ENCODE peak calls at places on chromosome 10, in nine cellular contexts. One of them, this sample, is unnamed.

GRCh38 chr10:79386637-79387465 is 39.6 kb downstream of the PPIF start:
- DNase-seq in cardiac muscle cell: no peak
- DNase-seq in HFF-Myc: no peak
- DNase-seq in GM23338: no peak
- DNase-seq in GM12865: no peak
- DNase-seq in fibroblast of pulmonary artery: no peak
- DNase-seq in WTC11: peak; percentile 11
- DNase-seq in RWPE1: no peak
- DNase-seq in GM20000: no peak
- DNase-seq in this sample: no peak

GRCh38 chr10:70034252-70034651 is 18.4 kb upstream of the MACROH2A2 start:
- DNase-seq in RWPE1: no peak
- DNase-seq in GM12865: no peak
- DNase-seq in cardiac muscle cell: peak; percentile 17
- DNase-seq in HFF-Myc: no peak
- DNase-seq in fibroblast of pulmonary artery: no peak
- DNase-seq in WTC11: no peak
- DNase-seq in GM23338: no peak
- DNase-seq in GM20000: no peak
- DNase-seq in this sample: no peak

GRCh38 chr10:93579089-93579488 is 12.6 kb downstream of the FFAR4 start:
- DNase-seq in cardiac muscle cell: no peak
- DNase-seq in WTC11: no peak
- DNase-seq in GM12865: no peak
- DNase-seq in fibroblast of pulmonary artery: no peak
- DNase-seq in GM23338: no peak
- DNase-seq in RWPE1: peak; percentile 90
- DNase-seq in GM20000: no peak
- DNase-seq in HFF-Myc: no peak
- DNase-seq in this sample: peak; percentile 61

GRCh38 chr10:72564596-72564995 is 61.3 kb downstream of the MICU1 start:
- DNase-seq in cardiac muscle cell: no peak
- DNase-seq in GM23338: no peak
- DNase-seq in WTC11: no peak
- DNase-seq in GM12865: peak; percentile 44
- DNase-seq in fibroblast of pulmonary artery: peak; percentile 56
- DNase-seq in RWPE1: no peak
- DNase-seq in GM20000: no peak
- DNase-seq in HFF-Myc: no peak
- DNase-seq in this sample: no peak

GRCh38 chr10:29229258-29229705 is 59.6 kb upstream of the LYZL1 start:
- DNase-seq in RWPE1: no peak
- DNase-seq in GM23338: no peak
- DNase-seq in cardiac muscle cell: no peak
- DNase-seq in WTC11: no peak
- DNase-seq in GM20000: no peak
- DNase-seq in HFF-Myc: no peak
- DNase-seq in fibroblast of pulmonary artery: no peak
- DNase-seq in GM12865: no peak
- DNase-seq in this sample: no peak

GRCh38 chr10:95651346-95652115 is 5.0 kb downstream of the ALDH18A1 start:
- DNase-seq in fibroblast of pulmonary artery: no peak
- DNase-seq in cardiac muscle cell: no peak
- DNase-seq in GM23338: no peak
- DNase-seq in HFF-Myc: no peak
- DNase-seq in RWPE1: no peak
- DNase-seq in GM12865: no peak
- DNase-seq in WTC11: no peak
- DNase-seq in GM20000: no peak
- DNase-seq in this sample: no peak

GRCh38 chr10:74292871-74293427 is 141.9 kb downstream of the ADK start:
- DNase-seq in HFF-Myc: no peak
- DNase-seq in cardiac muscle cell: peak; percentile 11
- DNase-seq in GM12865: no peak
- DNase-seq in RWPE1: no peak
- DNase-seq in fibroblast of pulmonary artery: peak; percentile 55
- DNase-seq in GM20000: no peak
- DNase-seq in WTC11: no peak
- DNase-seq in GM23338: no peak
- DNase-seq in this sample: peak; percentile 34

GRCh38 chr10:84179059-84179710 is 5.6 kb downstream of the GPR15LG start:
- DNase-seq in WTC11: no peak
- DNase-seq in RWPE1: peak; percentile 98
- DNase-seq in GM12865: peak; percentile 76
- DNase-seq in fibroblast of pulmonary artery: peak; percentile 17
- DNase-seq in HFF-Myc: peak; percentile 12
- DNase-seq in cardiac muscle cell: no peak
- DNase-seq in GM23338: no peak
- DNase-seq in GM20000: peak; percentile 60
- DNase-seq in this sample: no peak

GRCh38 chr10:123150229-123150985 is 2.5 kb downstream of the HMX2 start:
- DNase-seq in GM23338: no peak
- DNase-seq in HFF-Myc: no peak
- DNase-seq in GM20000: peak; percentile 46
- DNase-seq in GM12865: no peak
- DNase-seq in WTC11: no peak
- DNase-seq in fibroblast of pulmonary artery: no peak
- DNase-seq in RWPE1: no peak
- DNase-seq in cardiac muscle cell: no peak
- DNase-seq in this sample: no peak

GRCh38 chr10:35432781-35433338 is 96.6 kb downstream of the CCNY start:
- DNase-seq in GM20000: no peak
- DNase-seq in HFF-Myc: no peak
- DNase-seq in GM23338: no peak
- DNase-seq in fibroblast of pulmonary artery: no peak
- DNase-seq in RWPE1: no peak
- DNase-seq in GM12865: no peak
- DNase-seq in cardiac muscle cell: no peak
- DNase-seq in WTC11: no peak
- DNase-seq in this sample: no peak

GRCh38 chr10:3330687-3331086 is 158.1 kb upstream of the PITRM1 start:
- DNase-seq in RWPE1: peak; percentile 58
- DNase-seq in cardiac muscle cell: no peak
- DNase-seq in GM23338: no peak
- DNase-seq in fibroblast of pulmonary artery: peak; percentile 35
- DNase-seq in WTC11: no peak
- DNase-seq in HFF-Myc: no peak
- DNase-seq in GM12865: peak; percentile 24
- DNase-seq in GM20000: no peak
- DNase-seq in this sample: peak; percentile 9

DNA sequence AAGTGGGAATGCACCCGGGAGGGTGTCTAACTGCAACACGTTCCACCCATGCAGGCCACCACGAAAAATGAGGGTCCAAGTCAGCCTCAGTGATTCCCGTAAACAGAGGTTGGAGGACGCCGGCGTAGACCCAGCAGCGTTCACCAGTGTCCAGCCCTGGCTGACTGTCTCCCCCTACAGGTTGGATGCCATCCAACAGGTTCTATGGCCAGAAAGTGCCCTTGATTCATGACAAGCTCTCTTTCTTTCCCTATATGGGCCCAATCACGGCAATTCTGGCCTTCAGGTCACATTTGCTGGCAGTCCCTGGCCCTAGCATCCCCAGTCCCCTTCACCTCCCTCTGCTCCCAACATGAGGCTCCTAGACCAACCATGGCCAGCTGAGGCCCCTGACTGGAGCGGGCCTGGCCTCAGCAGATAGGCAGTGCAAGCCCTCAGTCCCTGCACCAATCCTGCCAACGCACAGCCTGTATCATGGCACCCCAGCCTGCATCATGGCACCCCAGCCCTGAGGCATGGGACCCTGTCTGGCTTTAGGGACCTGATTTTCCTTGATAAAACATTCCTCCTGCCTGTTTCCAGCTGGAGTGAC is 227.4 kb downstream of the GRID1 start:
- DNase-seq in WTC11: peak; percentile 72
- DNase-seq in cardiac muscle cell: peak; percentile 54
- DNase-seq in RWPE1: peak; percentile 32
- DNase-seq in fibroblast of pulmonary artery: no peak
- DNase-seq in GM20000: peak; percentile 32
- DNase-seq in GM12865: peak; percentile 53
- DNase-seq in GM23338: peak; percentile 64
- DNase-seq in HFF-Myc: no peak
- DNase-seq in this sample: peak; percentile 13
- TF ChIP-seq CTCF in WTC11: peak; percentile 80
- TF ChIP-seq CTCF in cardiac muscle cell: peak; percentile 43
- TF ChIP-seq CTCF in RWPE1: peak; percentile 21
- TF ChIP-seq CTCF in fibroblast of pulmonary artery: no peak
- TF ChIP-seq CTCF in GM20000: peak; percentile 76
- TF ChIP-seq CTCF in GM12865: peak; percentile 89
- TF ChIP-seq CTCF in GM23338: peak; percentile 52
- TF ChIP-seq CTCF in HFF-Myc: no peak
- TF ChIP-seq CTCF in this sample: no peak

DNA sequence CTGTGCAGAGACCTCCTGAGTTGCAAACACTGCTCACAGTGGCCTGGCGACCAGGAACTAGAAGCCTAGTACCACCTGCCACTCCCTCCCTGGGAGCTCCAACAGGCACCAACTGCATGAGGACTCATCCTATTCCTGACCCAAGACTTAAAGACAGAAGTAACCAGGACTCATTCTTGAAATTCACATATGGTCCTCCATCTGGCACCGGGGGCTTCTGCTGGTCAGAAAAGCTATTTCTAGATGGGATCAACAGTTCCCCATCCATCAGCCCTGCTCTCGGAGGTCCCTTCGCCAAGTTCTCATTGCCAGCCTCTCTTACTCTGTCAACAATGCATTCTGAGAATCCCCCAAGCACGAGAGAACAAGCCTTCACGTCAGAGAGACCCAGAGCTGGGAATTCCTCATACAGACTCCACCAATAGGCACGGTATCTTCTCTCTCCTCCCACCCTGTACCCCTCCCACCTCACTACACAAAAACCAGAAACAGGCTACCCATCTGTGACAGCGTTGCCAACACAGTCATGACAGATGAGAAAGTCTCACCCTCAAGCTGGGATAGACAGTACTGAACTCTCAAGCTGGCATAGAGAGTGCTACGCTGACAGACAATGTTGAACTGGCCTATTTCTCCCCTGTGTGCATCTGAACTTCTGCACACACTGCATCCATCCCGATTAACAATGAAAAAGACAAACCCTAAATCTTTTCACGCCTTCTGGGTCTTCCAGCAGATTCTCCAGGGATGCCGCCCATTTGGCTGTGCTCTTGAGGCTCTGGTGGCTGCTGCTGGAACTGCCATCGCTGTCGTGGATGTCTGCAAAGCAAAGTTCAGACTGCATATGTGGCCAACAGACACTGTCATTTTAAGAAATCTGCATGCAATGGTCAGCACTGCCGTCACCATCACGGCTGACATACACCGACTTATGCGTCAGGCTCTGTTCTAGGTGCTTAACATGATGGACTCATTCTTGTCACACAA is 15.6 kb downstream of the RGS10 start:
- DNase-seq in WTC11: no peak
- DNase-seq in GM23338: peak; percentile 53
- DNase-seq in fibroblast of pulmonary artery: no peak
- DNase-seq in RWPE1: no peak
- DNase-seq in GM12865: no peak
- DNase-seq in HFF-Myc: no peak
- DNase-seq in cardiac muscle cell: no peak
- DNase-seq in GM20000: no peak
- DNase-seq in this sample: no peak
- TF ChIP-seq CTCF in WTC11: no peak
- TF ChIP-seq CTCF in GM23338: peak; percentile 19
- TF ChIP-seq CTCF in fibroblast of pulmonary artery: no peak
- TF ChIP-seq CTCF in RWPE1: no peak
- TF ChIP-seq CTCF in GM12865: no peak
- TF ChIP-seq CTCF in HFF-Myc: no peak
- TF ChIP-seq CTCF in cardiac muscle cell: no peak
- TF ChIP-seq CTCF in GM20000: no peak
- TF ChIP-seq CTCF in this sample: no peak

DNA sequence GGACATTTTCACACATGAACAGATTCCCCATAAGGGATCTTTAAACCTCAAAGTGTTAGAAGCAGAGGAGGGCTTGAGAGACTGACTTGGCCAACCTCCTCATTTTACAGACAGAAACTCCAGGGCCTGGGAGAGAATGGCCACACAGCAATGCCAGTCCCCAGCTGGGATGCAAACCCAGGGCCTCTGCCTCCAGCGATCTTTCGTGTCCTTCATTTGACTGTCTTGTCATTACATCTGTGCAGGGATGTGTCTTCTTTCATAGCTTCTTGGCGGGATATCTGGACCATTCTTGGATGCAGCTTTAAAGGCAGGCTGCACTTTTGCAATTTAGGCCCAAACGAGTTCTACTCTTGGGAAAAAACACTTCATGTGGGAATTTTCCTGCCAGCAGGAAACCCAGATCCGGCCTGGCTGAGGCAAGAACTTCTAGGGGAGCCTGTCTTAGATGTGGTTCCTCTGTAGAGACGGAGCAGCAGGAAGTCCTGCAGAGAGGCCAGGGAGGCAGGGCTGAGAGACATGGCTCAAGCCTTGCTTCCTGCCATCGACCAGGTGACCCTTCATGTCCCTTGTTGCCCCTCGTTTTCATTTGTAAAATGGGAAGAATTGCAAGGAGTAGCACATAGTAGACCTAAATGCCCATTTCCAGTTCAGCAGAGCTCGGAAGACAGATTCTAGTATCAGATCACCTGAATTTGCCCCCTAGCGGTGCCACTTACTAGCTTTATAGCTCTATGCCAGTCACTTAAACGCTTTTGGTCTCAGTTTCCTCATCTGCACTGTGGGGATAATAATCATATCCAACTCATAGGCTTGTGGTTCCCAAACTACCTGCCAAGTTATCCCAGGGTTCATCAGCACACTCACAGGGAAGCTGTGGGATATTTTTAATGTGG is 43.9 kb upstream of the SLC29A3 start:
- DNase-seq in fibroblast of pulmonary artery: no peak
- DNase-seq in cardiac muscle cell: no peak
- DNase-seq in HFF-Myc: no peak
- DNase-seq in GM23338: peak; percentile 42
- DNase-seq in RWPE1: no peak
- DNase-seq in GM12865: no peak
- DNase-seq in WTC11: no peak
- DNase-seq in GM20000: no peak
- DNase-seq in this sample: no peak
- TF ChIP-seq CTCF in fibroblast of pulmonary artery: no peak
- TF ChIP-seq CTCF in cardiac muscle cell: no peak
- TF ChIP-seq CTCF in HFF-Myc: no peak
- TF ChIP-seq CTCF in GM23338: peak; percentile 34
- TF ChIP-seq CTCF in RWPE1: no peak
- TF ChIP-seq CTCF in GM12865: no peak
- TF ChIP-seq CTCF in WTC11: no peak
- TF ChIP-seq CTCF in GM20000: no peak
- TF ChIP-seq CTCF in this sample: no peak

GRCh38 chr10:16952610-16953009 is 135.4 kb upstream of the RSU1 start:
- DNase-seq in GM20000: no peak
- DNase-seq in cardiac muscle cell: no peak
- DNase-seq in GM23338: no peak
- DNase-seq in RWPE1: no peak
- DNase-seq in fibroblast of pulmonary artery: no peak
- DNase-seq in WTC11: peak; percentile 46
- DNase-seq in HFF-Myc: no peak
- DNase-seq in GM12865: peak; percentile 18
- DNase-seq in this sample: no peak
- TF ChIP-seq CTCF in GM20000: no peak
- TF ChIP-seq CTCF in cardiac muscle cell: peak; percentile 24
- TF ChIP-seq CTCF in GM23338: no peak
- TF ChIP-seq CTCF in RWPE1: no peak
- TF ChIP-seq CTCF in fibroblast of pulmonary artery: no peak
- TF ChIP-seq CTCF in WTC11: no peak
- TF ChIP-seq CTCF in HFF-Myc: no peak
- TF ChIP-seq CTCF in GM12865: peak; percentile 15
- TF ChIP-seq CTCF in this sample: no peak